ENCODE peak calls at places on chromosomes 12 and 14, in six cellular contexts. One of them, this sample, is unnamed.
A peak's percentile ranks its signal among the peaks of the same experiment; 100 is the strongest.

GRCh38 chr12:88400302-88400701 is 180.0 kb downstream of the KITLG start:
- DNase-seq in A549: no peak
- DNase-seq in ovary: no peak
- DNase-seq in CD4-positive, alpha-beta memory T cell: no peak
- DNase-seq in NCI-H1105: no peak
- DNase-seq in NCI-H510A treated with DMSO at 0.1 percent for 48 hours: no peak
- DNase-seq in this sample: no peak

GRCh38 chr14:76904740-76905569 is 78.7 kb downstream of the LRRC74A start:
- DNase-seq in A549: peak; percentile 96
- DNase-seq in NCI-H1105: no peak
- DNase-seq in NCI-H510A treated with DMSO at 0.1 percent for 48 hours: peak; percentile 63
- DNase-seq in ovary: no peak
- DNase-seq in CD4-positive, alpha-beta memory T cell: peak; percentile 62
- DNase-seq in this sample: no peak

GRCh38 chr14:65981192-65981843 is 504.9 kb upstream of the CCDC196 start:
- DNase-seq in A549: no peak
- DNase-seq in NCI-H510A treated with DMSO at 0.1 percent for 48 hours: no peak
- DNase-seq in NCI-H1105: no peak
- DNase-seq in ovary: no peak
- DNase-seq in CD4-positive, alpha-beta memory T cell: no peak
- DNase-seq in this sample: no peak

GRCh38 chr12:5798242-5799015 is 146.6 kb downstream of the ANO2 start:
- DNase-seq in CD4-positive, alpha-beta memory T cell: no peak
- DNase-seq in A549: no peak
- DNase-seq in NCI-H1105: no peak
- DNase-seq in NCI-H510A treated with DMSO at 0.1 percent for 48 hours: no peak
- DNase-seq in ovary: no peak
- DNase-seq in this sample: no peak

GRCh38 chr14:27995688-27996087 is 770.9 kb upstream of the FOXG1 start:
- DNase-seq in ovary: no peak
- DNase-seq in A549: no peak
- DNase-seq in NCI-H1105: peak; percentile 95
- DNase-seq in NCI-H510A treated with DMSO at 0.1 percent for 48 hours: peak; percentile 95
- DNase-seq in CD4-positive, alpha-beta memory T cell: no peak
- DNase-seq in this sample: no peak

GRCh38 chr14:72013606-72014129 is 81.4 kb downstream of the RGS6 start:
- DNase-seq in A549: no peak
- DNase-seq in ovary: no peak
- DNase-seq in NCI-H510A treated with DMSO at 0.1 percent for 48 hours: no peak
- DNase-seq in CD4-positive, alpha-beta memory T cell: no peak
- DNase-seq in NCI-H1105: no peak
- DNase-seq in this sample: no peak

GRCh38 chr14:30994681-30995620 is 30.5 kb upstream of the AP4S1 start:
- DNase-seq in NCI-H1105: no peak
- DNase-seq in CD4-positive, alpha-beta memory T cell: no peak
- DNase-seq in NCI-H510A treated with DMSO at 0.1 percent for 48 hours: no peak
- DNase-seq in A549: no peak
- DNase-seq in ovary: no peak
- DNase-seq in this sample: no peak

GRCh38 chr14:29528889-29529288 is 398.8 kb downstream of the PRKD1 start:
- DNase-seq in NCI-H1105: no peak
- DNase-seq in A549: no peak
- DNase-seq in CD4-positive, alpha-beta memory T cell: no peak
- DNase-seq in ovary: no peak
- DNase-seq in NCI-H510A treated with DMSO at 0.1 percent for 48 hours: no peak
- DNase-seq in this sample: no peak

GRCh38 chr14:104559769-104560585 is 19.6 kb upstream of the C14orf180 start:
- DNase-seq in NCI-H510A treated with DMSO at 0.1 percent for 48 hours: no peak
- DNase-seq in NCI-H1105: no peak
- DNase-seq in A549: no peak
- DNase-seq in CD4-positive, alpha-beta memory T cell: no peak
- DNase-seq in ovary: no peak
- DNase-seq in this sample: no peak

GRCh38 chr12:67107751-67108269 is 161.3 kb upstream of the CAND1 start:
- DNase-seq in NCI-H510A treated with DMSO at 0.1 percent for 48 hours: no peak
- DNase-seq in ovary: no peak
- DNase-seq in CD4-positive, alpha-beta memory T cell: no peak
- DNase-seq in A549: no peak
- DNase-seq in NCI-H1105: no peak
- DNase-seq in this sample: no peak

GRCh38 chr14:85596562-85596961 is 66.6 kb downstream of the FLRT2 start:
- DNase-seq in ovary: no peak
- DNase-seq in NCI-H1105: peak; percentile 48
- DNase-seq in NCI-H510A treated with DMSO at 0.1 percent for 48 hours: peak; percentile 84
- DNase-seq in A549: no peak
- DNase-seq in CD4-positive, alpha-beta memory T cell: no peak
- DNase-seq in this sample: no peak

GRCh38 chr12:23949212-23950010 is at the start of gene SOX5:
- DNase-seq in ovary: peak; percentile 27
- DNase-seq in NCI-H1105: no peak
- DNase-seq in CD4-positive, alpha-beta memory T cell: no peak
- DNase-seq in NCI-H510A treated with DMSO at 0.1 percent for 48 hours: peak; percentile 70
- DNase-seq in A549: no peak
- DNase-seq in this sample: peak; percentile 60

GRCh38 chr12:46223047-46223446 is 45.8 kb downstream of the SLC38A1 start:
- DNase-seq in A549: no peak
- DNase-seq in CD4-positive, alpha-beta memory T cell: no peak
- DNase-seq in NCI-H510A treated with DMSO at 0.1 percent for 48 hours: no peak
- DNase-seq in ovary: no peak
- DNase-seq in NCI-H1105: no peak
- DNase-seq in this sample: no peak